ENCODE peak calls at places on chromosomes 12 and 14, in nine cellular contexts. T, G, J, K, H, R, I, X and Z are unnamed samples.

GRCh38 chr14:50232276-50232642 is 881 bp upstream of the SOS2 start:
- DNase-seq in T (no peak), G (no peak), J (no peak), K (no peak), H (no peak), R (no peak), I (no peak), X (no peak), Z (no peak)

GRCh38 chr12:124323771-124324530 is 29.1 kb downstream of the RFLNA start:
- DNase-seq in T (no peak), G (no peak), J (no peak), K (no peak), H (no peak), R (no peak), I (no peak), X (no peak), Z (no peak)

GRCh38 chr14:94097091-94097490 is 13.4 kb upstream of the IFI27 start:
- DNase-seq in T (no peak), G (no peak), J (no peak), K (no peak), H (no peak), R (no peak), I (no peak), X (no peak), Z (no peak)

GRCh38 chr14:39212034-39212433 is 21.7 kb upstream of the MIA2 start:
- DNase-seq in T (no peak), G (no peak), J (no peak), K (no peak), H (no peak), R (no peak), I (no peak), X (no peak), Z (no peak)

GRCh38 chr12:45304514-45305178 is 88.8 kb downstream of the ANO6 start:
- DNase-seq in T (no peak), G (no peak), J (no peak), K (no peak), H (no peak), R (no peak), I (no peak), X (no peak), Z (no peak)

GRCh38 chr12:122081697-122082221 is 3.2 kb downstream of the MLXIP start:
- DNase-seq in T (peak; percentile 31), G (peak; percentile 60), J (no peak), K (peak; percentile 47), H (no peak), R (peak; percentile 81), I (no peak), X (peak; percentile 61), Z (peak; percentile 71)

GRCh38 chr12:1277905-1278304 is 286.9 kb downstream of the ERC1 start:
- DNase-seq in T (no peak), G (peak; percentile 34), J (no peak), K (peak; percentile 71), H (no peak), R (peak; percentile 75), I (no peak), X (no peak), Z (no peak)

GRCh38 chr14:21298358-21298757 is 18.5 kb downstream of the RPGRIP1 start:
- DNase-seq in T (no peak), G (no peak), J (no peak), K (no peak), H (no peak), R (no peak), I (no peak), X (no peak), Z (no peak)

GRCh38 chr12:31323466-31324115 is 2.4 kb downstream of the SINHCAF start:
- DNase-seq in T (no peak), G (no peak), J (peak; percentile 65), K (no peak), H (peak; percentile 92), R (no peak), I (peak; percentile 51), X (no peak), Z (peak; percentile 65)

GRCh38 chr12:14879222-14879933 is 6.3 kb downstream of the MGP start:
- DNase-seq in T (no peak), G (no peak), J (no peak), K (no peak), H (no peak), R (no peak), I (no peak), X (no peak), Z (no peak)

GRCh38 chr14:86802726-86803125 is 1190.3 kb downstream of the GALC start:
- DNase-seq in T (no peak), G (no peak), J (no peak), K (no peak), H (no peak), R (no peak), I (no peak), X (no peak), Z (no peak)

GRCh38 chr12:113198286-113198685 is 12.8 kb downstream of the RITA1 start:
- DNase-seq in T (no peak), G (no peak), J (no peak), K (no peak), H (no peak), R (no peak), I (no peak), X (no peak), Z (no peak)

GRCh38 chr14:74647834-74648361 is 35.9 kb upstream of the LTBP2 start:
- DNase-seq in T (no peak), G (no peak), J (no peak), K (no peak), H (no peak), R (no peak), I (peak; percentile 34), X (no peak), Z (no peak)

GRCh38 chr14:66105819-66106218 is 380.4 kb upstream of the CCDC196 start:
- DNase-seq in T (no peak), G (no peak), J (no peak), K (no peak), H (no peak), R (no peak), I (no peak), X (no peak), Z (no peak)

GRCh38 chr12:113477171-113477841 is 5.6 kb upstream of the LHX5 start:
- DNase-seq in T (no peak), G (no peak), J (no peak), K (no peak), H (no peak), R (no peak), I (no peak), X (no peak), Z (no peak)

GRCh38 chr12:117192057-117192456 is 1.8 kb upstream of the FBXO21 start:
- DNase-seq in T (no peak), G (no peak), J (no peak), K (no peak), H (no peak), R (no peak), I (peak; percentile 25), X (no peak), Z (no peak)

GRCh38 chr12:124686001-124686884 is 118.8 kb upstream of the NCOR2 start:
- DNase-seq in T (no peak), G (no peak), J (no peak), K (no peak), H (no peak), R (no peak), I (no peak), X (no peak), Z (no peak)

GRCh38 chr12:89882051-89882450 is 173.4 kb upstream of the ATP2B1 start:
- DNase-seq in T (no peak), G (no peak), J (no peak), K (no peak), H (no peak), R (no peak), I (no peak), X (no peak), Z (no peak)

GRCh38 chr14:58638231-58639205 is 756 bp downstream of the DACT1 start:
- DNase-seq in T (no peak), G (no peak), J (no peak), K (no peak), H (peak; percentile 26), R (no peak), I (no peak), X (peak; percentile 37), Z (peak; percentile 24)

GRCh38 chr14:93725002-93725582 is 63.2 kb downstream of the PRIMA1 start:
- DNase-seq in T (no peak), G (no peak), J (no peak), K (no peak), H (no peak), R (no peak), I (no peak), X (no peak), Z (no peak)

GRCh38 chr12:93419388-93420034 is 22.2 kb downstream of the UBE2N start:
- DNase-seq in T (no peak), G (peak; percentile 52), J (no peak), K (peak; percentile 64), H (no peak), R (no peak), I (no peak), X (no peak), Z (no peak)

GRCh38 chr12:96751626-96752025 is 155.4 kb upstream of the NEDD1 start:
- DNase-seq in T (no peak), G (no peak), J (no peak), K (no peak), H (no peak), R (no peak), I (no peak), X (no peak), Z (no peak)

GRCh38 chr12:79326663-79327062 is 364.1 kb downstream of the PAWR start:
- DNase-seq in T (no peak), G (no peak), J (no peak), K (no peak), H (no peak), R (no peak), I (no peak), X (no peak), Z (no peak)

GRCh38 chr14:85532981-85533820 is 3.3 kb downstream of the FLRT2 start:
- DNase-seq in T (peak; percentile 70), G (no peak), J (no peak), K (no peak), H (no peak), R (no peak), I (peak; percentile 31), X (peak; percentile 42), Z (peak; percentile 37)
- H3K9me3 ChIP-seq in T (no peaks in the 10 kb centered on the region), G (no peaks in the 10 kb centered on the region), J (no peaks in the 10 kb centered on the region), K (no peaks in the 10 kb centered on the region), H (no peaks in the 10 kb centered on the region), R (peaks cover 13% of the 10 kb centered on the region), I (no peaks in the 10 kb centered on the region), X (no peaks in the 10 kb centered on the region), Z (no peaks in the 10 kb centered on the region)

GRCh38 chr14:36316131-36316530 is 4.3 kb downstream of the MBIP start:
- DNase-seq in T (no peak), G (no peak), J (no peak), K (no peak), H (no peak), R (no peak), I (no peak), X (no peak), Z (no peak)
- H3K4me1 ChIP-seq in T (peaks cover 19% of the 10 kb centered on the region), G (peaks cover 23% of the 10 kb centered on the region), J (no peaks in the 10 kb centered on the region), K (peaks cover 22% of the 10 kb centered on the region), H (peaks cover 39% of the 10 kb centered on the region), R (peaks cover 17% of the 10 kb centered on the region), I (peaks cover 68% of the 10 kb centered on the region), X (no peaks in the 10 kb centered on the region), Z (no peaks in the 10 kb centered on the region)

GRCh38 chr12:133106253-133106652 is 23.8 kb downstream of the ZNF891 start:
- DNase-seq in T (no peak), G (no peak), J (no peak), K (no peak), H (no peak), R (no peak), I (no peak), X (no peak), Z (no peak)
- H3K9me3 ChIP-seq in T (peaks cover 99% of the 10 kb centered on the region), G (peaks cover 89% of the 10 kb centered on the region), J (peaks cover 100% of the 10 kb centered on the region), K (peaks cover 92% of the 10 kb centered on the region), H (peaks cover 60% of the 10 kb centered on the region), R (peaks cover 96% of the 10 kb centered on the region), I (peaks cover 97% of the 10 kb centered on the region), X (peaks cover 98% of the 10 kb centered on the region), Z (peaks cover 30% of the 10 kb centered on the region)

GRCh38 chr14:96509457-96510090 is 7.4 kb downstream of the PAPOLA start:
- DNase-seq in T (no peak), G (no peak), J (no peak), K (no peak), H (no peak), R (no peak), I (no peak), X (no peak), Z (no peak)
- H3K4me1 ChIP-seq in T (peaks cover 78% of the 10 kb centered on the region), G (peaks cover 92% of the 10 kb centered on the region), J (peaks cover 3% of the 10 kb centered on the region), K (peaks cover 78% of the 10 kb centered on the region), H (peaks cover 84% of the 10 kb centered on the region), R (peaks cover 35% of the 10 kb centered on the region), I (peaks cover 94% of the 10 kb centered on the region), X (no peaks in the 10 kb centered on the region), Z (peaks cover 7% of the 10 kb centered on the region)